ENCODE peak calls at places on chromosomes 11 and 22, in seven cellular contexts. O, A, V, Y, H, G and R are unnamed samples. For H3K4me1, the result is how much of the 10 kb centered on the place peaks cover.

GRCh38 chr11:10908215-10908990 is 50.5 kb upstream of the ZBED5 start:
- DNase-seq in O (no peak), A (no peak), V (no peak), Y (peak), H (no peak), G (no peak), R (no peak)

GRCh38 chr11:57263351-57263750 is 26.3 kb upstream of the APLNR start:
- DNase-seq in O (no peak), A (no peak), V (no peak), Y (no peak), H (no peak), G (no peak), R (no peak)

GRCh38 chr22:32994046-32994827 is 63.9 kb downstream of the SYN3 start:
- DNase-seq in O (no peak), A (no peak), V (no peak), Y (no peak), H (no peak), G (no peak), R (no peak)

GRCh38 chr11:11218287-11218986 is 134.6 kb downstream of the CSNK2A3 start:
- DNase-seq in O (no peak), A (no peak), V (no peak), Y (no peak), H (no peak), G (no peak), R (no peak)

GRCh38 chr11:22244986-22245592 is 52.2 kb downstream of the ANO5 start:
- DNase-seq in O (peak), A (no peak), V (peak), Y (peak), H (no peak), G (no peak), R (peak)

GRCh38 chr11:134514354-134514951 is 102.4 kb upstream of the B3GAT1 start:
- DNase-seq in O (no peak), A (no peak), V (no peak), Y (peak), H (peak), G (no peak), R (peak)

GRCh38 chr11:100719362-100719761 is 32.3 kb downstream of the ARHGAP42 start:
- DNase-seq in O (no peak), A (no peak), V (no peak), Y (no peak), H (no peak), G (no peak), R (no peak)

GRCh38 chr22:37661160-37661924 is 2.8 kb downstream of the PDXP start:
- DNase-seq in O (peak), A (no peak), V (peak), Y (no peak), H (peak), G (no peak), R (no peak)

GRCh38 chr22:47713880-47714452 is 951.5 kb downstream of the TBC1D22A start:
- DNase-seq in O (no peak), A (no peak), V (no peak), Y (no peak), H (no peak), G (no peak), R (no peak)

GRCh38 chr11:19767691-19768151 is 55.1 kb downstream of the NAV2 start:
- DNase-seq in O (no peak), A (no peak), V (peak), Y (no peak), H (no peak), G (no peak), R (no peak)

GRCh38 chr11:59263225-59263894 is 50.6 kb upstream of the MPEG1 start:
- DNase-seq in O (no peak), A (peak), V (no peak), Y (no peak), H (peak), G (no peak), R (no peak)

GRCh38 chr11:69092263-69092662 is 43.5 kb downstream of the TPCN2 start:
- DNase-seq in O (no peak), A (no peak), V (no peak), Y (no peak), H (no peak), G (no peak), R (no peak)

GRCh38 chr22:37229012-37229804 is 14.9 kb downstream of the RAC2 start:
- DNase-seq in O (peak), A (peak), V (peak), Y (no peak), H (peak), G (peak), R (peak)

GRCh38 chr11:98155696-98156095 is 865.1 kb upstream of the CNTN5 start:
- DNase-seq in O (no peak), A (no peak), V (no peak), Y (no peak), H (no peak), G (no peak), R (no peak)

GRCh38 chr11:131592734-131593133 is 222.3 kb downstream of the NTM start:
- DNase-seq in O (no peak), A (no peak), V (peak), Y (no peak), H (no peak), G (no peak), R (no peak)

GRCh38 chr11:112279901-112280267 is 19.2 kb upstream of the PLET1 start:
- DNase-seq in O (peak), A (peak), V (peak), Y (peak), H (peak), G (peak), R (peak)

GRCh38 chr11:120714448-120714847 is 202.9 kb downstream of the GRIK4 start:
- DNase-seq in O (no peak), A (no peak), V (no peak), Y (no peak), H (no peak), G (no peak), R (no peak)

GRCh38 chr22:36374603-36375024 is 13.2 kb downstream of the MYH9 start:
- DNase-seq in O (peak), A (no peak), V (no peak), Y (no peak), H (peak), G (no peak), R (no peak)

GRCh38 chr11:116300252-116300651 is 472.5 kb downstream of the BUD13 start:
- DNase-seq in O (no peak), A (no peak), V (no peak), Y (no peak), H (no peak), G (no peak), R (no peak)

GRCh38 chr11:10488121-10488580 is 33.1 kb downstream of the AMPD3 start:
- DNase-seq in O (no peak), A (no peak), V (no peak), Y (peak), H (no peak), G (no peak), R (no peak)

GRCh38 chr11:106763516-106763915 is 254.8 kb downstream of the GUCY1A2 start:
- DNase-seq in O (no peak), A (no peak), V (no peak), Y (no peak), H (no peak), G (no peak), R (no peak)

GRCh38 chr11:87454246-87454645 is 416.5 kb downstream of the TMEM135 start:
- DNase-seq in O (no peak), A (no peak), V (peak), Y (no peak), H (no peak), G (no peak), R (no peak)

GRCh38 chr22:17159504-17159951 is 451 bp upstream of the HDHD5 start:
- DNase-seq in O (peak), A (peak), V (no peak), Y (peak), H (peak), G (no peak), R (peak)

GRCh38 chr22:25419247-25420113 is 145.0 kb upstream of the GRK3 start:
- DNase-seq in O (no peak), A (no peak), V (no peak), Y (peak), H (peak), G (no peak), R (no peak)

GRCh38 chr11:62140302-62141110 is 16.7 kb downstream of the INCENP start:
- DNase-seq in O (no peak), A (peak), V (no peak), Y (no peak), H (no peak), G (no peak), R (peak)

DNA sequence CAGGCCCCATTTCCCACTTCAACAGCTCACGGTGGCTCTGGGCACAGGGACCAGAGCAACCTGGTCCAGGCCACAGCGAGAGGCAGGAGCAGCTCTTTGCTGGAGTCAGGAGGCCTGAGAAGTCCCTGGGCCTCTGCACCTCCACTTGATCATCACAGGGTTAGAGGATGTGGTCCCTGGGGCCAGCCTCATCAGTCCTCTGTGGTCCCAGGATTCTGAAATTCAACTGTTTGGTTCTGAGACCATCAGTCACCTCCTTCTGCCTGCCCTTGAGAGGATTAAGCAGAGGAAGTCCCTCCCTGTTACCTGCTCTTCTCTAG is 24.9 kb upstream of the CBX7 start:
- DNase-seq in O (no peak), A (no peak), V (no peak), Y (no peak), H (no peak), G (no peak), R (peak)
- H3K4me1 ChIP-seq in O (under half), A (under half), V (under half), Y (under half), H (under half), G (under half), R (under half)

GRCh38 chr11:45922425-45923082 is at the start of gene LARGE2:
- DNase-seq in O (peak), A (peak), V (peak), Y (peak), H (peak), G (peak), R (peak)
- H3K4me3 ChIP-seq in O (peak), A (peak), V (no peak), Y (peak), H (no peak), G (peak), R (peak)

DNA sequence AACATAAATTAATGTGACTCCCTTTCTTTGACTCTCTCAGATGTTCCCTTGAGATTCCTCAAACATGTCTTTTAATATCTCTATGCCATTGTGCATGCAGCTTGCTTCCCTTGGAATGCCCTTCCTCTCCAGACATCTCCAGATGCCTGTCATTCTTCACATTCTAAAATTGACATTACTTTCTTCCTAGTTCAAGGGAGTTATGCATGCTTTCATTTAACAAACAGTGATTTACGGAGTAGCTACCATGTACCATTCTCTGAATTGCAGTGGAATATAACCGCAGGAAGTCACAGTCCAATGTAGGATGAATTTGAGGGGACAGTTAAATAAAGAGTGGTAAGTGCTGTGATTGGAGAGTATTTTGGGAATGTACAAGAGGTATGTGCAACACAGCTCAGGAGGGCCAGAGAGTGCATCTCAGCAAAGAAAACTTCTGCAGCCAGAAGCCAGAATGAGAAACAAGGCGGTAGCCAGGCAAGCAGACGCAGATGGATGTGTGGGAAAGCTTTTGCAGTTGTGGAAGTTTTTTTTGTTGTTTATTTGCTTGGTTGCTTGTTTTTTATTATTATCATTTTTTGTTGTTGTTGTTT is 18.7 kb downstream of the MMP10 start:
- DNase-seq in O (no peak), A (no peak), V (no peak), Y (no peak), H (no peak), G (no peak), R (no peak)
- H3K4me1 ChIP-seq in O (under half), A (under half), V (under half), Y (under half), H (under half), G (under half), R (under half)

GRCh38 chr11:66727282-66727882 is 1.6 kb downstream of the SPTBN2 start:
- DNase-seq in O (peak), A (no peak), V (peak), Y (no peak), H (no peak), G (peak), R (no peak)
- H3K4me3 ChIP-seq in O (peak), A (peak), V (peak), Y (peak), H (no peak), G (peak), R (peak)

DNA sequence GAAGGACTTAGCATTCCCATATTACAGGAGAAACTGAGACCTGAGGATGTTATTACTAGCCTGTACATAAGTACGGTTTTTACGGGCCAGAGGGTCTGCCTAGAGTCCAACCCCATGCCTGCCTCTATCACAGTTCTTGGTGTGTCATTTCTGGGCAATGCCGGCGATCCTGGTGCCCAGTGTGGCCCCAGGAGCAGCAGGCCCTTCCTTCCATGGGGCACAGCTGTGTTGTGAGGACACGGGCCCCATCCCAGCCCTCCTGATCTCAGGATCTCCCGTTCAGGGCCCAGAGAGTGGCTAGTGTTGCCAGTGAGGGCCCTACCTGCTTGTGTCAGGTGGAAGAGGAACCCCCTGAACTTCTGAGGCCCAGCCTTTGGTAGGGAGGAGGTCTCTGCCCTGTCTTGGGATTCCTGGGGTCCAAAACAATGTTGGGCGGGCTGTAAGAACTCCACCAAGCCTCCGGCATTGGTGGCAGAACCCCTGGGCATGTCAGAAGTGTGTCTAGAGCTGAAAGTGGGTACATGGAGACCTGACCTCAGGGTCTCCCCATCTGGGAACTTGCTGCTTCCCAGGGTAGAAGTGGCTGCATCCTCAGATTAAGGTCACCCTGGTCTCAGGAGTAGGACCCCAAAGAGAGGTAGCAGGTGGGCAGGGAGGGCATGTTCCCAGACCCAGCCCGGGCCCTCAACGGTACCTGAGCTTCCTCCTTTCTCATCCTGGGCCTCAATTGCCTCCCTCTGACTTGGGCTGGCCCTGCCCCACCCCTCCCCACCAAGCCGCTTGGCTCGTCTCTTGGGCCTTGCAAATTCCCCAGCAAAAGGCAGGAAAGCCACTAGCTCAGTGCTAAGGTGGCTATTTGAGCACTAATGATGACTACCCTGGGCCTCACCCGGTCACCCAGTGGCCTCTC is 74.6 kb upstream of the KCNQ1OT1 start:
- DNase-seq in O (no peak), A (peak), V (no peak), Y (peak), H (no peak), G (no peak), R (no peak)
- H3K4me1 ChIP-seq in O (under half), A (under half), V (half or more), Y (under half), H (under half), G (under half), R (under half)

GRCh38 chr22:42714308-42714707 is 6.4 kb downstream of the A4GALT start:
- DNase-seq in O (no peak), A (no peak), V (no peak), Y (no peak), H (no peak), G (no peak), R (no peak)

GRCh38 chr22:42714768-42715430 is 5.8 kb downstream of the A4GALT start:
- DNase-seq in O (no peak), A (no peak), V (no peak), Y (no peak), H (no peak), G (no peak), R (no peak)

GRCh38 chr22:42716221-42716620 is 4.4 kb downstream of the A4GALT start:
- DNase-seq in O (no peak), A (no peak), V (no peak), Y (no peak), H (no peak), G (no peak), R (no peak)

GRCh38 chr22:42717197-42717967 is 3.3 kb downstream of the A4GALT start:
- DNase-seq in O (no peak), A (no peak), V (no peak), Y (no peak), H (no peak), G (no peak), R (no peak)

GRCh38 chr22:42716649-42717127 is 4.0 kb downstream of the A4GALT start:
- DNase-seq in O (no peak), A (peak), V (no peak), Y (no peak), H (no peak), G (no peak), R (no peak)
- H3K4me3 ChIP-seq in O (no peak), A (no peak), V (no peak), Y (no peak), H (no peak), G (no peak), R (no peak)

DNA sequence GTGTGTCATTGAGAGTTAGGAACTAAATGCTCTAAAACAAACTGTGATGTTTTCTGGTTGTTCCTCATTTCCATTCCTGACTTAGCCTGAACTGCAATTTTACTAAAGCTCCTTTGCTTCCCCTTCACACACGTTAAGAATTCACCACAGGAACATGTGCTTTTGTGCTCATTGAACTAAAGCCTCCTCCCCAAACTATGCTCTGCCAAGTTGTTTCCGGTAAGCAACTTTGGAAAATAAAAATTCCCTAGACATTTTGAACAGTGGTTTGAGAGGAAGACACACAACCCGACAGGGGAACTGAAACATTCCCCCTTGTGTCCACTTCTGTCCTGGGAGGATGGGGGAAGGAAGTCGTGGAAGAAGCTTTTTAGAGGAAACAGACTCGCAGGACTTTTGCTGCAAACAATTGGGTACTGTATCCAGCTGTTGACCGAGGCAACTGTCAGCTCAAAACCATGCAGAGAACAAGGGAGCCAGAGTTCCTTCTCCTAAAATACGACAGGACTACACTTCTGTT is 66.9 kb downstream of the GAB2 start:
- DNase-seq in O (no peak), A (no peak), V (no peak), Y (no peak), H (no peak), G (no peak), R (no peak)
- H3K4me1 ChIP-seq in O (under half), A (under half), V (half or more), Y (under half), H (under half), G (under half), R (under half)

GRCh38 chr11:128653828-128654231 is 40.0 kb upstream of the FLI1 start:
- DNase-seq in O (no peak), A (no peak), V (no peak), Y (peak), H (peak), G (no peak), R (no peak)
- H3K4me3 ChIP-seq in O (no peak), A (no peak), V (no peak), Y (peak), H (no peak), G (no peak), R (no peak)

DNA sequence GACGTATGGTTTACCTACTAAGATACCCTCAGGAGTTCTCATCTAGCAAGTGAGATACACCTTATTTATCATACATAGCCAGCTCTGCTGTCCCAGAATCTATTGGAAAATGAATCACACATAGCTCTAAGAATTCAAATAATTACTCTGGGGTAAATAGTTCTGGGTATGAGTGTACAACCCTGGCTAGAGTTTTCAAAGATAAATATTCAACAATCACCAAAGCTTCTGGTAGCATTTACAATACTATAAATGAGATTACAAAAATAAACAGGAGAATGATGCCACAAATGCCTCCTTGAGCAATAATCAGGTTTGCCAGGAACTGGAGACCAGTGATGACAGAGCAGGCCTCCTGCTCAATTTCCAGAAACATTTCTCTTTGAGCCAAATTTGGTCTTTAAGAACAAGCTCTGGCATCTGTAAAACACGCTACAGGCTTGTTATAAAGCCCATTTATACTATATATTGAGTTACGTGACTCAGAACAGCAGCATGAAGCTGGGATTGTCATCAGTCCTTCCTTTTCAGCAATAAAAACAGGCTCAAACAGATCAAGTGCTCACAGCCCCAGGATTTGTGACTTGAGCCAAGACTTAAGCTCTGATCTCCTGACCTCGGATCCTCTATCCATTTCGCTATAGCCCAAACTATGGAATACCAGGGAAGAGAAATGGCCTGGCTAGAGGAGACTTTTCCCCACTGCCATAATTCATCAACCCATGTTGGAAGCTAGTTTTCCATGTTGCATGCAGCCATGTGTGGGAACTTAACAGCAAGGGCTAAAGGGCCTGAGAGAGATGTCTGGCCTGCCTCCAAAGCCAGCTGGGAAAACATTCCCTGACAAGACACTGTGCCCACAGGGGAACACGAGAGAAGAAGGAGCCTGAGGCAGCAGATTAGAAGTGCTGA is 19.7 kb downstream of the RAB30 start:
- DNase-seq in O (no peak), A (no peak), V (no peak), Y (no peak), H (no peak), G (no peak), R (no peak)
- H3K4me1 ChIP-seq in O (under half), A (under half), V (under half), Y (under half), H (under half), G (under half), R (under half)